ENCODE peak calls at places on chromosomes 2 and 18, in eight cellular contexts. X is right lobe of liver, A is endothelial cell, V is RWPE1, H is cardiac muscle cell, I is PC-9, N is cardiac fibroblast, O is GM13977. B is an unnamed sample.

GRCh38 chr2:201904529-201905420 is 98.4 kb downstream of the CDK15 start:
- DNase-seq in X (no peak), A (no peak), V (no peak), H (no peak), I (no peak), N (no peak), O (no peak), B (no peak)

GRCh38 chr2:109384308-109385271 is 229.2 kb downstream of the SEPTIN10 start:
- DNase-seq in X (no peak), A (no peak), V (no peak), H (no peak), I (no peak), N (no peak), O (no peak), B (no peak)

GRCh38 chr2:177396630-177397460 is 4.3 kb downstream of the AGPS start:
- DNase-seq in X (no peak), A (no peak), V (peak; percentile 67), H (peak; percentile 78), I (peak; percentile 56), N (peak; percentile 90), O (no peak), B (no peak)

GRCh38 chr18:63514326-63514725 is 27.8 kb upstream of the SERPINB12 start:
- DNase-seq in X (no peak), A (no peak), V (no peak), H (no peak), I (no peak), N (no peak), O (no peak), B (no peak)

GRCh38 chr2:30404354-30405265 is 42.4 kb upstream of the LCLAT1 start:
- DNase-seq in X (no peak), A (no peak), V (no peak), H (peak; percentile 45), I (no peak), N (no peak), O (no peak), B (peak; percentile 9)

GRCh38 chr2:3612639-3613523 is 18.0 kb downstream of the COLEC11 start:
- DNase-seq in X (no peak), A (no peak), V (no peak), H (no peak), I (no peak), N (no peak), O (no peak), B (no peak)

GRCh38 chr18:79924814-79925655 is 26.4 kb downstream of the SLC66A2 start:
- DNase-seq in X (no peak), A (peak; percentile 2), V (no peak), H (no peak), I (no peak), N (no peak), O (no peak), B (no peak)

GRCh38 chr2:57881998-57882884 is 164.4 kb upstream of the VRK2 start:
- DNase-seq in X (no peak), A (no peak), V (peak; percentile 60), H (no peak), I (peak; percentile 43), N (peak; percentile 68), O (no peak), B (no peak)

GRCh38 chr2:120722603-120723421 is 12.9 kb upstream of the GLI2 start:
- DNase-seq in X (no peak), A (no peak), V (no peak), H (peak; percentile 68), I (no peak), N (peak; percentile 88), O (no peak), B (no peak)

GRCh38 chr2:176092270-176093144 is at the start of gene HOXD13:
- DNase-seq in X (no peak), A (no peak), V (no peak), H (no peak), I (no peak), N (no peak), O (no peak), B (peak; percentile 81)

GRCh38 chr2:230738391-230738811 is 25.8 kb downstream of the CAB39 start:
- DNase-seq in X (no peak), A (no peak), V (no peak), H (peak; percentile 53), I (no peak), N (peak; percentile 40), O (no peak), B (no peak)

GRCh38 chr2:64204006-64204632 is 59.9 kb upstream of the PELI1 start:
- DNase-seq in X (peak; percentile 34), A (no peak), V (no peak), H (peak; percentile 57), I (peak; percentile 71), N (peak; percentile 85), O (peak; percentile 60), B (peak; percentile 51)

GRCh38 chr18:6593142-6593889 is 136.2 kb upstream of the ARHGAP28 start:
- DNase-seq in X (no peak), A (no peak), V (no peak), H (no peak), I (no peak), N (no peak), O (no peak), B (no peak)

GRCh38 chr18:34867520-34867919 is 157.4 kb downstream of the DTNA start:
- DNase-seq in X (no peak), A (peak; percentile 53), V (no peak), H (peak; percentile 43), I (no peak), N (peak; percentile 38), O (no peak), B (peak; percentile 49)

GRCh38 chr18:6576706-6577375 is 152.7 kb upstream of the ARHGAP28 start:
- DNase-seq in X (no peak), A (no peak), V (no peak), H (no peak), I (no peak), N (no peak), O (no peak), B (no peak)

GRCh38 chr2:66700181-66700686 is 265.3 kb downstream of the MEIS1 start:
- DNase-seq in X (no peak), A (no peak), V (no peak), H (no peak), I (no peak), N (no peak), O (no peak), B (no peak)

GRCh38 chr2:181305151-181306123 is 151.7 kb upstream of the ITGA4 start:
- DNase-seq in X (no peak), A (no peak), V (no peak), H (peak; percentile 64), I (no peak), N (peak; percentile 25), O (peak; percentile 21), B (no peak)

GRCh38 chr18:60391571-60392226 is 19.1 kb upstream of the MC4R start:
- DNase-seq in X (no peak), A (no peak), V (no peak), H (no peak), I (no peak), N (no peak), O (no peak), B (no peak)

GRCh38 chr2:120929829-120930228 is 194.2 kb downstream of the GLI2 start:
- DNase-seq in X (no peak), A (no peak), V (no peak), H (no peak), I (no peak), N (no peak), O (no peak), B (no peak)

GRCh38 chr18:43627833-43628370 is 350.6 kb upstream of the SYT4 start:
- DNase-seq in X (no peak), A (no peak), V (no peak), H (no peak), I (no peak), N (no peak), O (no peak), B (peak; percentile 87)

GRCh38 chr18:58186258-58186948 is 142.4 kb downstream of the NEDD4L start:
- DNase-seq in X (no peak), A (no peak), V (peak; percentile 67), H (peak; percentile 50), I (peak; percentile 73), N (peak; percentile 77), O (no peak), B (peak; percentile 73)

GRCh38 chr2:207473203-207473865 is 56.4 kb upstream of the CREB1 start:
- DNase-seq in X (peak; percentile 25), A (peak; percentile 36), V (peak; percentile 49), H (peak; percentile 92), I (peak; percentile 40), N (peak; percentile 93), O (peak; percentile 22), B (peak; percentile 93)

GRCh38 chr2:207474871-207475485 is 54.8 kb upstream of the CREB1 start:
- DNase-seq in X (no peak), A (peak; percentile 59), V (peak; percentile 30), H (peak; percentile 75), I (peak; percentile 5), N (peak; percentile 84), O (peak; percentile 43), B (peak; percentile 71)

GRCh38 chr2:207472343-207473202 is 57.2 kb upstream of the CREB1 start:
- DNase-seq in X (no peak), A (no peak), V (no peak), H (no peak), I (no peak), N (peak; percentile 63), O (no peak), B (no peak)

GRCh38 chr2:207475546-207475945 is 54.2 kb upstream of the CREB1 start:
- DNase-seq in X (no peak), A (no peak), V (no peak), H (no peak), I (no peak), N (peak; percentile 41), O (no peak), B (no peak)

GRCh38 chr2:207473866-207474251 is 55.9 kb upstream of the CREB1 start:
- DNase-seq in X (no peak), A (no peak), V (no peak), H (no peak), I (no peak), N (no peak), O (no peak), B (no peak)
- TF ChIP-seq CTCF in X (no peak), A (no peak), V (no peak), H (no peak), I (no peak), N (no peak), O (no peak), B (no peak)

GRCh38 chr2:88310787-88311186 is 140.6 kb downstream of the THNSL2 start:
- DNase-seq in X (no peak), A (no peak), V (no peak), H (no peak), I (no peak), N (no peak), O (no peak), B (no peak)

GRCh38 chr2:88303865-88304264 is 133.7 kb downstream of the THNSL2 start:
- DNase-seq in X (no peak), A (no peak), V (no peak), H (no peak), I (no peak), N (no peak), O (no peak), B (no peak)

GRCh38 chr2:88307817-88308216 is 137.7 kb downstream of the THNSL2 start:
- DNase-seq in X (no peak), A (peak; percentile 37), V (peak; percentile 20), H (no peak), I (peak; percentile 8), N (peak; percentile 2), O (peak; percentile 30), B (peak; percentile 33)
- TF ChIP-seq CTCF in X (peak; percentile 42), A (peak; percentile 23), V (no peak), H (no peak), I (peak; percentile 65), N (peak; percentile 26), O (peak; percentile 53), B (peak; percentile 64)

GRCh38 chr2:148645135-148645924 is 779 bp downstream of the EPC2 start:
- DNase-seq in X (peak; percentile 93), A (peak; percentile 92), V (peak; percentile 91), H (peak; percentile 95), I (peak; percentile 89), N (peak; percentile 94), O (peak; percentile 87), B (peak; percentile 96)
- TF ChIP-seq CTCF in X (no peak), A (peak; percentile 11), V (no peak), H (peak; percentile 35), I (peak; percentile 53), N (peak; percentile 35), O (peak; percentile 48), B (peak; percentile 31)

GRCh38 chr18:48915621-48916425 is 34.9 kb downstream of the SMAD7 start:
- DNase-seq in X (no peak), A (no peak), V (no peak), H (no peak), I (no peak), N (no peak), O (no peak), B (no peak)
- TF ChIP-seq CTCF in X (no peak), A (no peak), V (no peak), H (no peak), I (no peak), N (no peak), O (no peak), B (no peak)

B was measured in A673.